ENCODE peak calls at places on chromosomes 13 and 19, in four cellular contexts. One of them, this sample, is unnamed.

GRCh38 chr13:40408602-40409001 is 257.8 kb downstream of the FOXO1 start:
- DNase-seq in RWPE1: peak
- DNase-seq in kidney tubule cell: no peak
- DNase-seq in T-cell: no peak
- DNase-seq in this sample: no peak

GRCh38 chr19:36210497-36210896 is 4.0 kb downstream of the ZNF565 start:
- DNase-seq in RWPE1: no peak
- DNase-seq in kidney tubule cell: no peak
- DNase-seq in T-cell: no peak
- DNase-seq in this sample: no peak

GRCh38 chr13:109669234-109669612 is 117.2 kb downstream of the IRS2 start:
- DNase-seq in RWPE1: no peak
- DNase-seq in kidney tubule cell: no peak
- DNase-seq in T-cell: no peak
- DNase-seq in this sample: no peak

GRCh38 chr19:35760711-35761349 is 2.9 kb downstream of the PROSER3 start:
- DNase-seq in RWPE1: no peak
- DNase-seq in kidney tubule cell: peak
- DNase-seq in T-cell: no peak
- DNase-seq in this sample: no peak

GRCh38 chr19:56383826-56384605 is 9.3 kb downstream of the ZNF582 start:
- DNase-seq in RWPE1: no peak
- DNase-seq in kidney tubule cell: peak
- DNase-seq in T-cell: no peak
- DNase-seq in this sample: no peak

GRCh38 chr13:27358420-27358819 is 66.0 kb upstream of the GTF3A start:
- DNase-seq in RWPE1: no peak
- DNase-seq in kidney tubule cell: no peak
- DNase-seq in T-cell: no peak
- DNase-seq in this sample: no peak

GRCh38 chr19:57886046-57886445 is 2.8 kb downstream of the ZNF814 start:
- DNase-seq in RWPE1: no peak
- DNase-seq in kidney tubule cell: no peak
- DNase-seq in T-cell: no peak
- DNase-seq in this sample: no peak

GRCh38 chr13:65882810-65883209 is 1347.3 kb downstream of the PCDH9 start:
- DNase-seq in RWPE1: no peak
- DNase-seq in kidney tubule cell: no peak
- DNase-seq in T-cell: no peak
- DNase-seq in this sample: no peak

GRCh38 chr19:41753936-41754529 is 1.3 kb upstream of the CEACAM6 start:
- DNase-seq in RWPE1: peak
- DNase-seq in kidney tubule cell: peak
- DNase-seq in T-cell: peak
- DNase-seq in this sample: peak

GRCh38 chr19:41325947-41326706 is 16.2 kb downstream of the CCDC97 start:
- DNase-seq in RWPE1: no peak
- DNase-seq in kidney tubule cell: peak
- DNase-seq in T-cell: no peak
- DNase-seq in this sample: no peak

GRCh38 chr19:33720155-33720493 is 76.5 kb upstream of the KCTD15 start:
- DNase-seq in RWPE1: no peak
- DNase-seq in kidney tubule cell: no peak
- DNase-seq in T-cell: no peak
- DNase-seq in this sample: no peak

GRCh38 chr13:30577381-30577780 is 40.3 kb upstream of the USPL1 start:
- DNase-seq in RWPE1: peak
- DNase-seq in kidney tubule cell: peak
- DNase-seq in T-cell: no peak
- DNase-seq in this sample: peak

GRCh38 chr13:33351324-33351723 is 65.8 kb upstream of the STARD13 start:
- DNase-seq in RWPE1: no peak
- DNase-seq in kidney tubule cell: peak
- DNase-seq in T-cell: no peak
- DNase-seq in this sample: no peak

GRCh38 chr13:112744306-112745021 is 54.6 kb downstream of the ATP11A start:
- DNase-seq in RWPE1: no peak
- DNase-seq in kidney tubule cell: peak
- DNase-seq in T-cell: no peak
- DNase-seq in this sample: no peak

GRCh38 chr19:55447421-55448174 is 4.5 kb upstream of the SHISA7 start:
- DNase-seq in RWPE1: peak
- DNase-seq in kidney tubule cell: peak
- DNase-seq in T-cell: no peak
- DNase-seq in this sample: no peak

GRCh38 chr19:13181747-13182388 is 31.7 kb downstream of the IER2 start:
- DNase-seq in RWPE1: no peak
- DNase-seq in kidney tubule cell: peak
- DNase-seq in T-cell: peak
- DNase-seq in this sample: peak

GRCh38 chr19:30376272-30376671 is 4.1 kb downstream of the ZNF536 start:
- DNase-seq in RWPE1: no peak
- DNase-seq in kidney tubule cell: no peak
- DNase-seq in T-cell: no peak
- DNase-seq in this sample: no peak

GRCh38 chr19:16435238-16435911 is 36.4 kb downstream of the EPS15L1 start:
- DNase-seq in RWPE1: no peak
- DNase-seq in kidney tubule cell: peak
- DNase-seq in T-cell: no peak
- DNase-seq in this sample: peak

GRCh38 chr19:17236414-17236716 is 9.4 kb downstream of the NR2F6 start:
- DNase-seq in RWPE1: no peak
- DNase-seq in kidney tubule cell: no peak
- DNase-seq in T-cell: no peak
- DNase-seq in this sample: peak

GRCh38 chr19:18999016-18999758 is 34.1 kb downstream of the SUGP2 start:
- DNase-seq in RWPE1: no peak
- DNase-seq in kidney tubule cell: peak
- DNase-seq in T-cell: no peak
- DNase-seq in this sample: no peak

GRCh38 chr13:27120011-27120410 is 51.6 kb downstream of the USP12 start:
- DNase-seq in RWPE1: no peak
- DNase-seq in kidney tubule cell: no peak
- DNase-seq in T-cell: no peak
- DNase-seq in this sample: no peak

GRCh38 chr13:23715762-23716235 is 145.6 kb downstream of the TNFRSF19 start:
- DNase-seq in RWPE1: no peak
- DNase-seq in kidney tubule cell: peak
- DNase-seq in T-cell: no peak
- DNase-seq in this sample: no peak

GRCh38 chr19:56117889-56118288 is 3.2 kb downstream of the ZNF787 start:
- DNase-seq in RWPE1: no peak
- DNase-seq in kidney tubule cell: no peak
- DNase-seq in T-cell: no peak
- DNase-seq in this sample: no peak